ENCODE peak calls at places on chromosomes 6 and 20, in eight cellular contexts. L, V, K, Y, U, N, G and C are unnamed samples.

GRCh38 chr6:142518126-142518525 is 216.3 kb downstream of the ADGRG6 start:
- DNase-seq in L (peak; percentile 47), V (no peak), K (no peak), Y (no peak), U (no peak), N (no peak), G (peak; percentile 64), C (peak; percentile 3)

GRCh38 chr6:89122625-89123024 is 4.8 kb upstream of the SRSF12 start:
- DNase-seq in L (peak; percentile 33), V (no peak), K (no peak), Y (peak; percentile 50), U (no peak), N (no peak), G (peak; percentile 40), C (peak; percentile 38)

GRCh38 chr20:35663813-35664543 is 722 bp downstream of the CPNE1 start:
- DNase-seq in L (peak; percentile 89), V (peak; percentile 54), K (no peak), Y (peak; percentile 45), U (no peak), N (peak; percentile 68), G (peak; percentile 49), C (peak; percentile 30)

GRCh38 chr20:52047811-52048302 is 143.7 kb downstream of the ZFP64 start:
- DNase-seq in L (peak; percentile 14), V (no peak), K (peak; percentile 82), Y (no peak), U (no peak), N (no peak), G (no peak), C (no peak)

GRCh38 chr20:13009682-13010406 is 1.1 kb downstream of the SPTLC3 start:
- DNase-seq in L (no peak), V (no peak), K (peak; percentile 76), Y (peak; percentile 92), U (no peak), N (peak; percentile 68), G (no peak), C (no peak)

GRCh38 chr6:32095338-32096086 is 13.6 kb downstream of the TNXB start:
- DNase-seq in L (no peak), V (no peak), K (no peak), Y (no peak), U (no peak), N (no peak), G (no peak), C (no peak)

GRCh38 chr6:2767327-2767985 is 2.3 kb downstream of the WRNIP1 start:
- DNase-seq in L (no peak), V (no peak), K (no peak), Y (no peak), U (no peak), N (no peak), G (no peak), C (no peak)

GRCh38 chr20:16020971-16021370 is 552.3 kb downstream of the KIF16B start:
- DNase-seq in L (no peak), V (peak; percentile 48), K (peak; percentile 48), Y (peak; percentile 98), U (no peak), N (no peak), G (no peak), C (no peak)

GRCh38 chr6:157732007-157732406 is 91.0 kb upstream of the SNX9 start:
- DNase-seq in L (peak; percentile 85), V (no peak), K (no peak), Y (no peak), U (no peak), N (no peak), G (no peak), C (no peak)

GRCh38 chr6:158322724-158323560 is 10.7 kb downstream of the TULP4 start:
- DNase-seq in L (no peak), V (peak; percentile 14), K (peak; percentile 37), Y (peak; percentile 85), U (no peak), N (no peak), G (no peak), C (no peak)

GRCh38 chr20:51488331-51488730 is 54.2 kb downstream of the NFATC2 start:
- DNase-seq in L (no peak), V (no peak), K (no peak), Y (no peak), U (no peak), N (no peak), G (no peak), C (no peak)

GRCh38 chr6:32968770-32969684 is 633 bp downstream of the BRD2 start:
- DNase-seq in L (peak; percentile 95), V (peak; percentile 55), K (no peak), Y (peak; percentile 84), U (peak; percentile 90), N (peak; percentile 82), G (peak; percentile 72), C (peak; percentile 85)